ENCODE peak calls at places on chromosomes 13 and 19, in seven cellular contexts. D is fibroblast of lung; R is left ventricle myocardium inferior; Y is foreskin fibroblast; O is AG04450; S is psoas muscle; E is stimulated activated CD4-positive, alpha-beta T cell treated with anti-CD3 and anti-CD28 coated beads, Interleukin-4, amount 100 ng/mL, for 48 hours. Q is an unnamed sample.

GRCh38 chr19:58054792-58055482 is 4.1 kb upstream of the ZNF135 start:
- DNase-seq in D (peak), R (peak), Y (peak), O (no peak), S (no peak), E (no peak), Q (peak)

GRCh38 chr13:51643882-51644281 is 59.6 kb downstream of the WDFY2 start:
- DNase-seq in D (peak), R (no peak), Y (peak), O (peak), S (no peak), E (no peak), Q (no peak)

GRCh38 chr13:65856464-65856863 is 1373.7 kb downstream of the PCDH9 start:
- DNase-seq in D (peak), R (no peak), Y (peak), O (peak), S (no peak), E (no peak), Q (no peak)

GRCh38 chr13:27619711-27620376 is 485 bp downstream of the LNX2 start:
- DNase-seq in D (peak), R (peak), Y (peak), O (no peak), S (peak), E (peak), Q (peak)

GRCh38 chr19:3554254-3555083 is 2.9 kb downstream of the MFSD12 start:
- DNase-seq in D (no peak), R (no peak), Y (no peak), O (no peak), S (no peak), E (no peak), Q (no peak)

GRCh38 chr19:44304659-44305193 is at the start of gene ZNF235:
- DNase-seq in D (peak), R (peak), Y (peak), O (peak), S (peak), E (peak), Q (peak)

GRCh38 chr13:51921790-51922740 is 60.3 kb downstream of the CCDC70 start:
- DNase-seq in D (no peak), R (no peak), Y (peak), O (no peak), S (no peak), E (no peak), Q (no peak)

GRCh38 chr13:52022355-52022754 is 2.1 kb upstream of the UTP14C start:
- DNase-seq in D (no peak), R (no peak), Y (no peak), O (no peak), S (no peak), E (no peak), Q (no peak)

GRCh38 chr13:22454586-22454985 is 726.2 kb upstream of the SGCG start:
- DNase-seq in D (no peak), R (no peak), Y (no peak), O (no peak), S (no peak), E (no peak), Q (no peak)

Q was measured in sciatic nerve.